ENCODE peak calls at places on chromosomes 16 and 17, in five cellular contexts. N, L, S, T and Q are unnamed samples.

GRCh38 chr16:76428858-76429257 is 151.7 kb downstream of the CNTNAP4 start:
- DNase-seq in N (peak; percentile 42), L (peak; percentile 26), S (no peak), T (no peak), Q (no peak)

GRCh38 chr17:59706900-59707181 is 389 bp downstream of the PTRH2 start:
- DNase-seq in N (no peak), L (no peak), S (no peak), T (no peak), Q (no peak)

GRCh38 chr17:17203173-17203730 is 2.9 kb downstream of the PLD6 start:
- DNase-seq in N (no peak), L (no peak), S (no peak), T (no peak), Q (no peak)

GRCh38 chr17:17792551-17793377 is 44.0 kb downstream of the SREBF1 start:
- DNase-seq in N (no peak), L (no peak), S (peak; percentile 38), T (no peak), Q (no peak)

GRCh38 chr16:17647879-17648649 is 177.3 kb upstream of the XYLT1 start:
- DNase-seq in N (no peak), L (no peak), S (no peak), T (no peak), Q (no peak)

GRCh38 chr16:51854401-51854951 is 692.5 kb downstream of the TOX3 start:
- DNase-seq in N (no peak), L (no peak), S (no peak), T (no peak), Q (no peak)

GRCh38 chr17:29116652-29117439 is 63.4 kb downstream of the MYO18A start:
- DNase-seq in N (peak; percentile 18), L (peak; percentile 80), S (peak; percentile 82), T (peak; percentile 74), Q (peak; percentile 88)

GRCh38 chr17:72720494-72720825 is 372.0 kb downstream of the SLC39A11 start:
- DNase-seq in N (no peak), L (no peak), S (no peak), T (no peak), Q (no peak)

GRCh38 chr16:87993901-87994300 is 42.7 kb downstream of the BANP start:
- DNase-seq in N (no peak), L (no peak), S (no peak), T (no peak), Q (no peak)

GRCh38 chr17:64147110-64148016 is 17.4 kb upstream of the ERN1 start:
- DNase-seq in N (peak; percentile 85), L (no peak), S (no peak), T (no peak), Q (no peak)

GRCh38 chr17:64148017-64148631 is 18.2 kb upstream of the ERN1 start:
- DNase-seq in N (peak; percentile 36), L (no peak), S (no peak), T (no peak), Q (peak; percentile 49)

GRCh38 chr17:64145751-64146417 is 15.9 kb upstream of the ERN1 start:
- DNase-seq in N (peak; percentile 100), L (peak; percentile 93), S (peak; percentile 97), T (peak; percentile 97), Q (peak; percentile 98)

GRCh38 chr17:64146418-64147109 is 16.6 kb upstream of the ERN1 start:
- DNase-seq in N (peak; percentile 52), L (peak; percentile 72), S (peak; percentile 65), T (peak; percentile 47), Q (peak; percentile 88)

DNA sequence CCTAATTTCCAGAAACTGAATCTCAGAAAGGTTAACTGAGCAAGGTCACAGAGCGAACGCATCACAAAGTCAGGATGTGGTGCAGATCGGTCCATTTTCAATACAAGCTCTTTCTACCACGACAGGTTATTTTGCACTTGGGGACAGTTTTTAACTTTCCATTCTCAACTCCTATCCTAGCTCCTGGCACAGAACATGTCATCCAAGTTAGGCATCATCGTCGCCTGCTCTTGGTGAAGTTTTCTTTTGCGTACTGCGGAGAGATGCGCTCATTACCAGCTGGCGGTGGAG is 15.5 kb upstream of the ERN1 start:
- DNase-seq in N (no peak), L (no peak), S (no peak), T (no peak), Q (no peak)
- H3K4me3 ChIP-seq in N (peak overlapping the region; percentile 66), L (no peak overlapping the region), S (peak overlapping the region; percentile 72), T (peak overlapping the region; percentile 75), Q (peak overlapping the region; percentile 84)

GRCh38 chr16:89919535-89920406 is 1.1 kb downstream of the MC1R start:
- DNase-seq in N (no peak), L (peak; percentile 19), S (no peak), T (no peak), Q (no peak)
- H3K4me1 ChIP-seq in N (peaks cover 78% of the 10 kb centered on the region), L (peaks cover 37% of the 10 kb centered on the region), S (peaks cover 61% of the 10 kb centered on the region), T (peaks cover 45% of the 10 kb centered on the region), Q (peaks cover 60% of the 10 kb centered on the region)

GRCh38 chr16:53216798-53217197 is 162.0 kb downstream of the CHD9 start:
- DNase-seq in N (no peak), L (no peak), S (no peak), T (no peak), Q (no peak)

GRCh38 chr16:53224932-53225533 is 170.2 kb downstream of the CHD9 start:
- DNase-seq in N (no peak), L (no peak), S (no peak), T (no peak), Q (no peak)

GRCh38 chr16:53219795-53220194 is 165.0 kb downstream of the CHD9 start:
- DNase-seq in N (no peak), L (no peak), S (no peak), T (no peak), Q (no peak)

DNA sequence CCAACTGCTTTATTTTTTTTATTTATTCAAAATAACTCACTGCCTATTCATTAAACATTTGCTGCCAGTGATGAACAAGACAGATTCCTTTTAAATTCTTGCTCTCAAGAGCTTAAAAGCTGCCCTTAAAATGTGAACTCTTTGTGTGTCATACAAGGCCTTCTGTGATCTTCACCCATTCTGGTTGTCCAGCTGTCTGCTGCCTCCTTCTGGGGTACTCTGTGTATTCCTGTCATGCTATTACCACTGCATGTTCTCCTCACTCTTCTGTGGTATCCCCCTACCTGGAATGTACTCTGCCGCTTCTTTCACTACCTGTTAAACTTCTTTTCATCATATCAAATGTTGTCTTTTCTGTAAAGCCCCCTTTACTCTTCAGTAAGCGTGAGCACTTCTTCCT is 165.8 kb downstream of the CHD9 start:
- DNase-seq in N (peak; percentile 20), L (no peak), S (no peak), T (no peak), Q (no peak)
- TF ChIP-seq CTCF in N (peak; percentile 53), L (no peak), S (no peak), T (no peak), Q (no peak)

DNA sequence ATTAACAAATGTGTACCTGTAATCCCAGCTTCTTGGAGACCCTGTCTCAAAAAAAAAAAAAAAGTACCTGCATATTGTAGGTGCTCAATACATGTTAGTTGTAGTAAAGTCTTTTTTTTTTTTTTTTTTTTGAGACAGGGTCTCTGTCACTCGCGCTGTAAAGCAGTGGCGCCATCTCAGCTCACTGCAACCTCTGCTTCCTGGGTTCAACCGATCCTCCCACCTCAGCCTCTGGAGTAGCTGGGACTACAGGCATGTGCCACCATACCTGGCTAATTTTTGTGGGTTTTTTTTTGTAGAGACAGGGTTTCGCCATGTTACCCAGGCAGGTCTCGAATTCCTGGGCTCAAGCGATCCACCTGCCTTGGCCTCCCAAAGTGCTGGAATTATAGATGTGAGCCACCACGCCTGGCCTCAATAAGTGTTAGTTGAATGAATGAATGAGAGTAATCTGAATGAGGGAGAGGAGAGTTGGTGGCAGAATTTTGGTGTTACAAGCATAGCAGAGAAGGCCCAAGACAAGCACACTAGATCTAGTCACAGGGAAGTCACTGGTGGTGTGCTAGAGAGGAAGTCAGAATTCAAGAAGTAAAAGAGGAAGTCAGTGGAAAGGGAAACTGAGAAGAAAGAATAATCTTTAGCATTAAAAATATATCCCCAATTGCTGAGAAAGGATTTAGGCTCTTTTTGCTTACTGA is 9.4 kb upstream of the MYL4 start:
- DNase-seq in N (no peak), L (no peak), S (no peak), T (no peak), Q (no peak)
- H3K4me3 ChIP-seq in N (no peak overlapping the region), L (no peak overlapping the region), S (no peak overlapping the region), T (no peak overlapping the region), Q (no peak overlapping the region)

GRCh38 chr17:52477824-52478614 is 319.5 kb upstream of the CA10 start:
- DNase-seq in N (no peak), L (peak; percentile 45), S (no peak), T (no peak), Q (no peak)

GRCh38 chr17:52476638-52477313 is 318.3 kb upstream of the CA10 start:
- DNase-seq in N (no peak), L (no peak), S (no peak), T (no peak), Q (no peak)

GRCh38 chr17:52482271-52482670 is 323.8 kb upstream of the CA10 start:
- DNase-seq in N (no peak), L (no peak), S (no peak), T (no peak), Q (no peak)
- H3K4me1 ChIP-seq in N (no peaks in the 10 kb centered on the region), L (peaks cover under 1% of the 10 kb centered on the region), S (no peaks in the 10 kb centered on the region), T (no peaks in the 10 kb centered on the region), Q (no peaks in the 10 kb centered on the region)

GRCh38 chr17:44006581-44007345 is 2.3 kb downstream of the NAGS start:
- DNase-seq in N (no peak), L (peak; percentile 100), S (peak; percentile 100), T (peak; percentile 92), Q (peak; percentile 99)

GRCh38 chr17:44004761-44005526 is 522 bp downstream of the NAGS start:
- DNase-seq in N (no peak), L (peak; percentile 72), S (peak; percentile 36), T (no peak), Q (no peak)

GRCh38 chr17:44007346-44008204 is 3.2 kb downstream of the NAGS start:
- DNase-seq in N (no peak), L (peak; percentile 56), S (no peak), T (no peak), Q (no peak)

GRCh38 chr17:44005527-44005864 is 1.1 kb downstream of the NAGS start:
- DNase-seq in N (no peak), L (no peak), S (no peak), T (no peak), Q (no peak)

GRCh38 chr17:44005865-44006580 is 1.6 kb downstream of the NAGS start:
- DNase-seq in N (no peak), L (peak; percentile 82), S (peak; percentile 59), T (no peak), Q (no peak)
- TF ChIP-seq CTCF in N (peak; percentile 34), L (no peak), S (no peak), T (no peak), Q (no peak)